ENCODE peak calls at places on chromosome 18, in nine cellular contexts. O is adrenal gland, J is HepG2, N is H1, L is IMR-90, Z is heart left ventricle, R is A549, S is uterus, M is tibial nerve. E is an unnamed sample.

GRCh38 chr18:9796933-9797549 is 88.7 kb upstream of the TXNDC2 start:
- DNase-seq in Z (no peak), O (no peak), N (no peak), R (no peak), J (no peak), S (peak; percentile 49), L (no peak), M (peak; percentile 49), E (no peak)

GRCh38 chr18:48926420-48926857 is 24.3 kb downstream of the SMAD7 start:
- DNase-seq in S (no peak), O (no peak), L (no peak), N (no peak), J (peak; percentile 89), Z (no peak), M (no peak), R (no peak), E (no peak)

GRCh38 chr18:5295231-5295920 is at the start of gene ZBTB14:
- DNase-seq in O (peak; percentile 73), Z (peak; percentile 64), J (peak; percentile 36), R (peak; percentile 31), L (peak; percentile 54), N (peak; percentile 65), S (peak; percentile 66), M (peak; percentile 8), E (peak; percentile 50)

GRCh38 chr18:35041752-35042379 is 653 bp downstream of the MAPRE2 start:
- DNase-seq in S (no peak), M (no peak), R (no peak), L (no peak), N (no peak), Z (no peak), J (no peak), O (no peak), E (no peak)

GRCh38 chr18:34709104-34709503 is 994 bp upstream of the DTNA start:
- DNase-seq in S (peak; percentile 64), O (no peak), J (peak; percentile 10), M (no peak), R (peak; percentile 34), N (no peak), L (peak; percentile 87), Z (no peak), E (no peak)

GRCh38 chr18:55405655-55406373 is 182.2 kb downstream of the TCF4 start:
- DNase-seq in M (peak; percentile 86), Z (peak; percentile 92), S (peak; percentile 84), O (peak; percentile 85), J (no peak), L (peak; percentile 95), R (peak; percentile 69), N (no peak), E (peak; percentile 61)

GRCh38 chr18:22826726-22827125 is 106.4 kb upstream of the RBBP8 start:
- DNase-seq in N (no peak), M (no peak), J (no peak), Z (no peak), L (peak; percentile 51), R (no peak), O (no peak), S (no peak), E (peak; percentile 81)

GRCh38 chr18:58223717-58224424 is 179.8 kb downstream of the NEDD4L start:
- DNase-seq in N (peak; percentile 40), M (peak; percentile 48), Z (peak; percentile 62), S (no peak), L (peak; percentile 96), R (peak; percentile 86), J (peak; percentile 81), O (peak; percentile 73), E (peak; percentile 53)

GRCh38 chr18:69616114-69616513 is 215.4 kb downstream of the DOK6 start:
- DNase-seq in L (no peak), R (no peak), O (no peak), Z (no peak), M (no peak), J (no peak), N (no peak), S (no peak), E (no peak)

GRCh38 chr18:24395049-24395780 is 2.4 kb downstream of the OSBPL1A start:
- DNase-seq in S (no peak), R (no peak), L (peak; percentile 51), M (no peak), O (no peak), J (no peak), Z (no peak), N (no peak), E (no peak)

GRCh38 chr18:24396082-24396623 is 1.5 kb downstream of the OSBPL1A start:
- DNase-seq in N (no peak), O (no peak), R (no peak), S (no peak), J (no peak), Z (no peak), M (no peak), L (peak; percentile 26), E (no peak)

GRCh38 chr18:24398515-24398914 is 891 bp upstream of the OSBPL1A start:
- DNase-seq in S (no peak), L (peak; percentile 46), M (no peak), J (no peak), R (no peak), N (no peak), Z (no peak), O (peak; percentile 24), E (no peak)

GRCh38 chr18:24397694-24398365 is at the start of gene OSBPL1A:
- DNase-seq in L (peak; percentile 85), R (peak; percentile 86), O (peak; percentile 97), N (peak; percentile 89), M (peak; percentile 84), S (peak; percentile 92), Z (peak; percentile 96), J (peak; percentile 28), E (peak; percentile 95)

DNA sequence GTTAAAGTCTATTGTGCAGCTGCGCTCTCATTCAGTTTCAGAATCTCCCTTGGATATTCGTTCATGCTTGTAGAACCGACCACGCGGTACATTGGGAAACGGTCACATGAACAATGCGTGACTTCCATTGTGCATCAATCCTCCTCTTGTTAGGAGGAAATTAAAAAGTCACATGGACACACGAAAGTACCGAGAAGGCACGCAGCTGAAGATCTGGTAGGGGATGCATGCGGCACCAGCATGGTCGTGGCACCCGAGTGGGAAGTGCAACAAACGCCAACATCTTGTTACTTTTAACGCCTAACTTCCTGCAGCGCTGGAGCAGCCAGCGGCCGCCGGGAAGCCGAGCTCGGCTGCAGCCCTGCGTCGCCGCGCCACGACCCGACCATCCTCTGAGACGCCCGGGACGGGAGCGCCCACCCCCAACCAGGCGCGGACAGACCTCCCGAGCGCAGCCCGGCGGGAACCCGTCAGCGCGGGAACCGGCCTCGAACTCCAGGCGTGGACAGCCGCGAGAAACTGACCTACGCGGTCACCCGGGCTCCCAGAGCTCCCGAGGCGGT is 412 bp downstream of the OSBPL1A start:
- DNase-seq in O (peak; percentile 67), S (peak; percentile 38), R (peak; percentile 68), L (peak; percentile 78), M (peak; percentile 91), N (no peak), J (no peak), Z (no peak), E (peak; percentile 67)
- TF ChIP-seq POLR2A in O (no peak), S (no peak), R (no peak), L (peak; percentile 12), M (no peak), N (no peak), J (no peak), Z (no peak), E (no peak)

GRCh38 chr18:54224379-54225014 is at the start of gene MBD2:
- DNase-seq in J (peak; percentile 93), L (peak; percentile 93), O (peak; percentile 94), M (peak; percentile 82), N (peak; percentile 99), R (peak; percentile 92), Z (peak; percentile 96), S (peak; percentile 94), E (peak; percentile 93)

GRCh38 chr18:54218299-54218698 is 6.2 kb downstream of the MBD2 start:
- DNase-seq in O (no peak), R (no peak), M (no peak), J (no peak), N (no peak), S (no peak), Z (no peak), L (no peak), E (no peak)

GRCh38 chr18:54220406-54220805 is 4.1 kb downstream of the MBD2 start:
- DNase-seq in R (no peak), S (no peak), M (no peak), L (no peak), O (no peak), Z (no peak), N (no peak), J (no peak), E (no peak)

GRCh38 chr18:54223568-54224241 is 764 bp downstream of the MBD2 start:
- DNase-seq in M (peak; percentile 70), O (peak; percentile 80), L (peak; percentile 92), S (peak; percentile 65), N (peak; percentile 53), R (peak; percentile 46), Z (peak; percentile 61), J (no peak), E (peak; percentile 72)

GRCh38 chr18:54222922-54223567 is 1.4 kb downstream of the MBD2 start:
- DNase-seq in N (no peak), J (peak; percentile 25), R (peak; percentile 11), S (no peak), O (no peak), L (no peak), Z (no peak), M (no peak), E (peak; percentile 23)
- TF ChIP-seq CTCF in N (no peak), J (peak; percentile 52), R (peak; percentile 18), S (no peak), O (no peak), L (no peak), Z (no peak), M (no peak), E (no peak)

DNA sequence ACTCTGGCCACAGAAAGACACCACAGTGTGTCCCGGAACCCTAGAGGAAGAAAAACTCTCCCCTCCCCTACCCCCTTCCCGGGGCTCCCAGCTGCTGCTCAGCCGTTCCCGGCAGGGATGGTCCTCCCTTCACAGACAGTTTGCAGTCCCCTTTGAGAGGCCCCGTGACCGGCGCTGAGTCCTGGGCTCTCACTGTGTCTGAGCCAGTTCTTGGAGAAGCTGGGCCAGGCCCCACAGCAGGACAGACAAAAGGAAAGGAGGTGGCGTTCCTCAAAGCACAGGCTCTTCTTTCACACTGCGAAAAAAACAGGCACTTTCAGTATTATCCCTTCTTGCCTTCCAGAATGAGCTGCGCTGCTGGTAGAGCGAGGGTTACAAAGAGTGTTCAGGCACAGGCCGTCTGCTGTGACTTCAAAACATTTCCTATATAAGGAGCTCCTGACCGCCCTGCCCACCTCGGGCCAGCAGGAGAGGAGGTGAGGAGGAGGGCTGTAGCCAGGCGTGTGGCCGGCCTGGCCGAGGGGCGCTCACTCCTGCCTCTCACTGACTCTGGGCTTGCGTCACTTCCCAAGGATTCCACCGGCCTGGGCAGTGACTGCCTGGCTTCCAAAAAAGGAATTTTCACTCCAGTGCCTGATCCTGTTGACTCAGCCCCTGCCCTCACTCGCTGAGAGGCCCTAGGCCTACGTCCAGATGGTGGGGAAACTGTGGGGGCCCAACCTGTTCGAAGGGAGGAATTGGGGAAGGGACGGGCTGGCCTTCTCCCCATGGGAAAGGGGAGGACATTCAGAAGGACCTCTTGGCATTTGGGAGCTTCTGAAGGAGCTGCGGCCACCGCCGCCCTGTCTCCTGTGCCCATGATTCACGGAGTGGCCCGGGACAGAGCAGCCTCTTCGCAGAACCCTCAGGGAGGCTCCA is 24.9 kb downstream of the CIDEA start:
- DNase-seq in L (peak; percentile 98), J (peak; percentile 74), R (no peak), O (peak; percentile 46), M (peak; percentile 74), N (peak; percentile 78), S (peak; percentile 91), Z (peak; percentile 95), E (peak; percentile 31)
- TF ChIP-seq POLR2A in L (peak; percentile 96), J (peak; percentile 59), R (no peak), O (peak; percentile 49), M (peak; percentile 77), N (no peak), S (peak; percentile 94), Z (peak; percentile 89), E (peak; percentile 41)

GRCh38 chr18:80197490-80197889 is 49.8 kb downstream of the PARD6G start:
- DNase-seq in O (no peak), L (peak; percentile 14), S (no peak), M (no peak), N (peak; percentile 39), R (no peak), Z (no peak), J (no peak), E (no peak)
- TF ChIP-seq CTCF in O (no peak), L (no peak), S (no peak), M (no peak), N (no peak), R (no peak), Z (no peak), J (no peak), E (no peak)